ENCODE peak calls at places on chromosomes 12 and 14, in seven cellular contexts. C, N, A, M, Z, P and I are unnamed samples.

GRCh38 chr14:61077946-61078738 is 97.1 kb downstream of the SLC38A6 start:
- DNase-seq in C (no peak), N (no peak), A (no peak), M (no peak), Z (no peak), P (no peak), I (no peak)

GRCh38 chr12:65596514-65597010 is 227.7 kb upstream of the HMGA2 start:
- DNase-seq in C (no peak), N (no peak), A (no peak), M (no peak), Z (no peak), P (no peak), I (no peak)

GRCh38 chr12:65584041-65584440 is 240.2 kb upstream of the HMGA2 start:
- DNase-seq in C (no peak), N (no peak), A (no peak), M (no peak), Z (no peak), P (no peak), I (no peak)

GRCh38 chr12:112929715-112930114 is 8.6 kb upstream of the OAS3 start:
- DNase-seq in C (no peak), N (no peak), A (no peak), M (no peak), Z (no peak), P (no peak), I (no peak)

GRCh38 chr14:50396636-50397460 is at the start of gene CDKL1:
- DNase-seq in C (peak; percentile 86), N (peak; percentile 80), A (peak; percentile 73), M (peak; percentile 82), Z (peak; percentile 73), P (peak; percentile 88), I (peak; percentile 15)

GRCh38 chr12:82627799-82628198 is 58.9 kb upstream of the TMTC2 start:
- DNase-seq in C (peak; percentile 64), N (no peak), A (no peak), M (peak; percentile 33), Z (no peak), P (no peak), I (no peak)

GRCh38 chr14:69547701-69548348 is 26.8 kb downstream of the CCDC177 start:
- DNase-seq in C (peak; percentile 87), N (no peak), A (no peak), M (peak; percentile 61), Z (no peak), P (no peak), I (no peak)

GRCh38 chr12:52213541-52214420 is 19.3 kb upstream of the KRT7 start:
- DNase-seq in C (peak; percentile 90), N (peak; percentile 86), A (peak; percentile 82), M (peak; percentile 89), Z (peak; percentile 89), P (peak; percentile 93), I (peak; percentile 33)

GRCh38 chr12:43349863-43350262 is 202.1 kb downstream of the ADAMTS20 start:
- DNase-seq in C (no peak), N (no peak), A (no peak), M (peak; percentile 14), Z (no peak), P (no peak), I (no peak)

GRCh38 chr12:13039557-13039956 is 4.6 kb upstream of the FAM234B start:
- DNase-seq in C (no peak), N (no peak), A (no peak), M (peak; percentile 38), Z (no peak), P (no peak), I (no peak)

GRCh38 chr12:98174410-98174809 is 341.0 kb upstream of the TMPO start:
- DNase-seq in C (no peak), N (no peak), A (no peak), M (no peak), Z (no peak), P (no peak), I (no peak)

GRCh38 chr14:88271205-88271604 is 51.9 kb downstream of the KCNK10 start:
- DNase-seq in C (no peak), N (no peak), A (no peak), M (no peak), Z (peak; percentile 34), P (no peak), I (no peak)

GRCh38 chr12:110693731-110694130 is 4.8 kb upstream of the HVCN1 start:
- DNase-seq in C (no peak), N (peak; percentile 81), A (peak; percentile 95), M (peak; percentile 28), Z (peak; percentile 65), P (no peak), I (no peak)

GRCh38 chr12:4278582-4278939 is 5.0 kb downstream of the CCND2 start:
- DNase-seq in C (no peak), N (peak; percentile 90), A (peak; percentile 83), M (peak; percentile 71), Z (peak; percentile 72), P (no peak), I (no peak)

GRCh38 chr14:93984070-93984469 is 7.7 kb upstream of the ASB2 start:
- DNase-seq in C (no peak), N (peak; percentile 26), A (no peak), M (no peak), Z (no peak), P (no peak), I (no peak)

GRCh38 chr14:75333523-75334190 is 55.0 kb downstream of the FOS start:
- DNase-seq in C (no peak), N (peak; percentile 46), A (peak; percentile 30), M (no peak), Z (no peak), P (no peak), I (peak; percentile 16)

GRCh38 chr12:33180921-33181320 is 258.7 kb downstream of the SYT10 start:
- DNase-seq in C (no peak), N (no peak), A (no peak), M (no peak), Z (no peak), P (no peak), I (no peak)

GRCh38 chr14:51454351-51454750 is 197.4 kb upstream of the FRMD6 start:
- DNase-seq in C (no peak), N (no peak), A (no peak), M (no peak), Z (no peak), P (no peak), I (no peak)

DNA sequence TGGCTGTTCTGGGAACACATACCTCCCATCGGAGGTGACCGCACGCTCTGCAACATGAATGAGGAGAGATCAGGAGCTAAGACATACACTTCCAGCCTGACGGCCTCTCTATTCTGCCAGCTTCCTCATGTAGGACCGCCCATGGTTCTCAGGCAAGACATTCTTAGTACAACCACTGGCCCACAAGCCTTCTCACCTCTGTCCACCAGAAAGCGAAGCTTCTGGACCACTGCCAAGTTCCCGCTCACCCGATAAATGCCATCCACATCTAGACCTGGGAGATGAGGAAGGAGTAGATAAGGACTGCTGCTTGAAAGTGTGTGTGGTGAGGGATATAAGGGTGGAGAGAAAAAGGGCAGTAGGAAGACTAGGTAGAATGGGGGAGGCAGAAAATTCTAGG is 5.2 kb downstream of the ARHGAP9 start:
- DNase-seq in C (no peak), N (no peak), A (no peak), M (no peak), Z (no peak), P (no peak), I (no peak)
- H3K27me3 ChIP-seq in C (peaks cover 83% of the 10 kb centered on the region), N (peaks cover 36% of the 10 kb centered on the region), A (no peaks in the 10 kb centered on the region), M (peaks cover 53% of the 10 kb centered on the region), Z (no peaks in the 10 kb centered on the region), P (no peaks in the 10 kb centered on the region), I (no peaks in the 10 kb centered on the region)

DNA sequence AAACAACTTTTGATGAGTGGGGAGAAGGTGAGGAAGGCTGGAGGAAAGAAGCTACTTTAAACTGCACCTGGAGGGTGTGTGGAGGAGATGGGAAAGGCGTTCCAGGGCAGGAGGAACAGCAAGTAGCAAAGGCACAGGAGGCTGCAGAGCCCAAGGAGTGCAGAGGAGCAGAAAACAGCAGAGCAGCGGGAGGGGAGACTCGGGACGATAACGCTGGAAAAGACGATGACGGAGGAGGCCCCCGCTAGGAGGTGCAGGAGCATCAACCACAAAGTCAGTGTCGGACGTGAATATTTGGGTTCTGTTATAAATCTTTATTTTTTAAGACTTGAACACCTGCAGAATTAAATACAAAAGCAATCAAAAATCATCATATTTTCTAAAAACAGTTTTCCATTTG is 44.9 kb downstream of the LGMN start:
- DNase-seq in C (no peak), N (no peak), A (no peak), M (no peak), Z (no peak), P (no peak), I (no peak)
- H3K4me3 ChIP-seq in C (no peak overlapping the region), N (no peak overlapping the region), A (no peak overlapping the region), M (no peak overlapping the region), Z (no peak overlapping the region), P (no peak overlapping the region), I (no peak overlapping the region)

GRCh38 chr12:49911213-49911605 is 7.5 kb upstream of the FAIM2 start:
- DNase-seq in C (no peak), N (no peak), A (no peak), M (no peak), Z (no peak), P (no peak), I (no peak)

GRCh38 chr12:49909826-49910225 is 6.1 kb upstream of the FAIM2 start:
- DNase-seq in C (peak; percentile 65), N (peak; percentile 81), A (peak; percentile 33), M (peak; percentile 39), Z (no peak), P (peak; percentile 62), I (no peak)

GRCh38 chr12:49909328-49909727 is 5.6 kb upstream of the FAIM2 start:
- DNase-seq in C (no peak), N (peak; percentile 34), A (no peak), M (no peak), Z (no peak), P (peak; percentile 60), I (no peak)

GRCh38 chr12:49912345-49912744 is 8.6 kb upstream of the FAIM2 start:
- DNase-seq in C (no peak), N (no peak), A (no peak), M (no peak), Z (no peak), P (peak; percentile 73), I (no peak)

DNA sequence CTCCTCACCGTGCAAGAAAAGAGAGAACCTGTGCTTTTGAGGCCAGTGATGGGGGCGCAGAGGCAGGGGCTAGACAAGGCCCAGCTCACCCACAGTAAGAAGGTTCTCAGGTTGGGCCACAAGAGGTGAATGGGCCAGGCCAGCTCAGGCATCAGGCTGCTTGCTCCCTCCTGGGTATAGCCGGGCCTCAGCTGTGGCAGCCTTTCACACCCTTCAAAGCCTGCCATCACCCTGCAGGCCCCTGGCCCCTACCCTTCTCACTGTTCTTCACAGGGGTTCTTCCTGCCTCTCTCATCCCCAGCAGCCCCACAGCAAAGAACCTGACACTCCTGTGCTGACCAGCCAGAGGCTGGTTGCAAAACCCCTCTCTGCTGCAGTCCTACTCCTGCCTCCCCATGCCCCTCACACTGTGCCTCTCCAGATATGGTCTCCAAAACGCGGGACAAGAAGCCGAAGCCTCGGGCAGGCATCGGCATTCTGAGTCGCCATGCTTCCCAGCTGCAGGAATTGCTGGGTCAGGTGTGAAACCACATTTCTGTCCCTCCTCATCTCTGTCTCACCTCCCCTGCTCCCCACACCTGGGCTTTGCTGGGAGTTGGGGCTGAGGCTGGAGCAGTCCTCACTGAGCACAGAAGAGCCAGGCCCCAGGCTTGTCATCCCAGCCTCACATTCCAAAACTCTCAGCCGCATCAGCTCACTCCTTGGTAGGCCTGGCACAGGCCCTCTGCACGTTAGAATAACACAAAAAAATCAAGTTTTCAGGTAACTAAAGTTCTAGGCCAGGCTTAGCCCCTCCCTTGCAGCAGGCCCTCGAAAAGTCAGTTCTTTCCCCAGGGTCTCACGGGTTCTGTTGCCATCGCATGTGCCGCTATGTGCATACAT is 6.9 kb upstream of the FAIM2 start:
- DNase-seq in C (no peak), N (peak; percentile 20), A (no peak), M (no peak), Z (no peak), P (peak; percentile 65), I (no peak)
- H3K27ac ChIP-seq in C (no peak overlapping the region), N (no peak overlapping the region), A (no peak overlapping the region), M (no peak overlapping the region), Z (no peak overlapping the region), P (no peak overlapping the region), I (no peak overlapping the region)

GRCh38 chr12:122868471-122869177 is 27.3 kb downstream of the VPS37B start:
- DNase-seq in C (no peak), N (no peak), A (no peak), M (no peak), Z (no peak), P (peak; percentile 57), I (no peak)
- H3K27me3 ChIP-seq in C (peaks cover 66% of the 10 kb centered on the region), N (no peaks in the 10 kb centered on the region), A (no peaks in the 10 kb centered on the region), M (no peaks in the 10 kb centered on the region), Z (no peaks in the 10 kb centered on the region), P (no peaks in the 10 kb centered on the region), I (no peaks in the 10 kb centered on the region)